ENCODE peak calls at places on chromosomes 13 and 19, in four cellular contexts. G, P, D and A are unnamed samples.
A peak's percentile ranks its signal among the peaks of the same experiment; 100 is the strongest.

GRCh38 chr13:73248154-73248553 is 189.3 kb downstream of the KLF5 start:
- DNase-seq in G (no peak), P (no peak), D (no peak), A (no peak)

GRCh38 chr19:49863935-49864320 is 3.4 kb downstream of the PNKP start:
- DNase-seq in G (no peak), P (peak; percentile 44), D (no peak), A (no peak)

GRCh38 chr19:15393963-15394362 is 14.4 kb upstream of the AKAP8 start:
- DNase-seq in G (no peak), P (no peak), D (no peak), A (no peak)

GRCh38 chr19:48635263-48635965 is 1.8 kb downstream of the DBP start:
- DNase-seq in G (peak; percentile 89), P (peak; percentile 90), D (peak; percentile 85), A (peak; percentile 79)

GRCh38 chr19:5271145-5271544 is 69.5 kb downstream of the PTPRS start:
- DNase-seq in G (no peak), P (no peak), D (no peak), A (peak; percentile 63)

GRCh38 chr13:79141082-79141481 is 265.0 kb downstream of the RBM26 start:
- DNase-seq in G (no peak), P (no peak), D (no peak), A (no peak)

GRCh38 chr13:110944121-110944967 is 29.5 kb upstream of the ANKRD10 start:
- DNase-seq in G (peak; percentile 62), P (no peak), D (no peak), A (peak; percentile 60)

GRCh38 chr13:25731511-25731910 is 320.3 kb downstream of the SHISA2 start:
- DNase-seq in G (no peak), P (no peak), D (no peak), A (no peak)

GRCh38 chr13:33274264-33274663 is 11.3 kb downstream of the STARD13 start:
- DNase-seq in G (no peak), P (no peak), D (no peak), A (no peak)

GRCh38 chr13:105616313-105617075 is 919.0 kb downstream of the EFNB2 start:
- DNase-seq in G (no peak), P (no peak), D (no peak), A (no peak)

GRCh38 chr19:55080915-55081772 is 5.5 kb downstream of the EPS8L1 start:
- DNase-seq in G (peak; percentile 97), P (peak; percentile 97), D (peak; percentile 88), A (peak; percentile 92)

GRCh38 chr13:48579167-48579918 is 46.5 kb upstream of the RCBTB2 start:
- DNase-seq in G (peak; percentile 57), P (no peak), D (no peak), A (no peak)

GRCh38 chr13:52378312-52378711 is 27.7 kb downstream of the THSD1 start:
- DNase-seq in G (no peak), P (no peak), D (no peak), A (no peak)

GRCh38 chr19:4044927-4045557 is 21.7 kb downstream of the ZBTB7A start:
- DNase-seq in G (no peak), P (no peak), D (no peak), A (no peak)

GRCh38 chr13:30107536-30108136 is 199.7 kb downstream of the KATNAL1 start:
- DNase-seq in G (no peak), P (no peak), D (no peak), A (no peak)

GRCh38 chr13:102688306-102688973 is 6.4 kb downstream of the METTL21C start:
- DNase-seq in G (no peak), P (no peak), D (no peak), A (peak; percentile 72)

GRCh38 chr13:96940961-96941360 is 53.3 kb downstream of the OXGR1 start:
- DNase-seq in G (no peak), P (no peak), D (no peak), A (no peak)

GRCh38 chr13:43072394-43072793 is 49.0 kb downstream of the DNAJC15 start:
- DNase-seq in G (no peak), P (no peak), D (no peak), A (peak; percentile 32)

GRCh38 chr13:57716295-57716694 is 84.8 kb downstream of the PCDH17 start:
- DNase-seq in G (no peak), P (no peak), D (no peak), A (peak; percentile 81)

GRCh38 chr19:19540707-19541515 is 2.8 kb downstream of the CILP2 start:
- DNase-seq in G (peak; percentile 88), P (peak; percentile 60), D (peak; percentile 79), A (peak; percentile 99)

GRCh38 chr19:35897706-35898451 is 2.5 kb downstream of the NFKBID start:
- DNase-seq in G (no peak), P (no peak), D (no peak), A (no peak)

GRCh38 chr13:28321751-28322150 is 173.2 kb downstream of the FLT1 start:
- DNase-seq in G (no peak), P (no peak), D (no peak), A (no peak)

GRCh38 chr19:15105044-15105443 is 2.2 kb upstream of the SYDE1 start:
- DNase-seq in G (no peak), P (no peak), D (no peak), A (no peak)